ENCODE peak calls at places on chromosomes 5 and 9, in six cellular contexts. One of them, this sample, is unnamed.

GRCh38 chr5:7548576-7548975 is 152.6 kb downstream of the ADCY2 start:
- DNase-seq in K562: no peak
- DNase-seq in HCT116: no peak
- DNase-seq in HepG2: no peak
- DNase-seq in H1: no peak
- DNase-seq in GM12878: no peak
- DNase-seq in this sample: no peak

GRCh38 chr9:84169240-84169639 is 171.3 kb downstream of the SLC28A3 start:
- DNase-seq in K562: no peak
- DNase-seq in HCT116: no peak
- DNase-seq in HepG2: no peak
- DNase-seq in H1: no peak
- DNase-seq in GM12878: no peak
- DNase-seq in this sample: no peak

GRCh38 chr9:19629506-19629905 is 159.3 kb downstream of the SLC24A2 start:
- DNase-seq in K562: no peak
- DNase-seq in HCT116: no peak
- DNase-seq in HepG2: no peak
- DNase-seq in H1: no peak
- DNase-seq in GM12878: no peak
- DNase-seq in this sample: no peak

GRCh38 chr9:99925542-99925941 is 19.1 kb downstream of the STX17 start:
- DNase-seq in K562: no peak
- DNase-seq in HCT116: no peak
- DNase-seq in HepG2: no peak
- DNase-seq in H1: no peak
- DNase-seq in GM12878: no peak
- DNase-seq in this sample: no peak

GRCh38 chr5:9059920-9060691 is 485.8 kb downstream of the SEMA5A start:
- DNase-seq in K562: no peak
- DNase-seq in HCT116: no peak
- DNase-seq in HepG2: no peak
- DNase-seq in H1: no peak
- DNase-seq in GM12878: no peak
- DNase-seq in this sample: no peak

GRCh38 chr9:128733256-128733655 is 9.3 kb upstream of the ZDHHC12 start:
- DNase-seq in K562: peak
- DNase-seq in HCT116: peak
- DNase-seq in HepG2: peak
- DNase-seq in H1: peak
- DNase-seq in GM12878: no peak
- DNase-seq in this sample: peak

GRCh38 chr5:3262451-3262850 is 333.2 kb upstream of the IRX1 start:
- DNase-seq in K562: no peak
- DNase-seq in HCT116: no peak
- DNase-seq in HepG2: no peak
- DNase-seq in H1: no peak
- DNase-seq in GM12878: no peak
- DNase-seq in this sample: no peak

GRCh38 chr9:123741214-123741613 is 188.7 kb downstream of the DENND1A start:
- DNase-seq in K562: no peak
- DNase-seq in HCT116: no peak
- DNase-seq in HepG2: no peak
- DNase-seq in H1: no peak
- DNase-seq in GM12878: no peak
- DNase-seq in this sample: no peak

GRCh38 chr5:69329905-69330489 is 2.6 kb downstream of the CCDC125 start:
- DNase-seq in K562: no peak
- DNase-seq in HCT116: no peak
- DNase-seq in HepG2: no peak
- DNase-seq in H1: no peak
- DNase-seq in GM12878: no peak
- DNase-seq in this sample: no peak

GRCh38 chr9:92393686-92394085 is 10.7 kb downstream of the OGN start:
- DNase-seq in K562: no peak
- DNase-seq in HCT116: no peak
- DNase-seq in HepG2: no peak
- DNase-seq in H1: no peak
- DNase-seq in GM12878: no peak
- DNase-seq in this sample: no peak

GRCh38 chr5:109900453-109900852 is 210.7 kb downstream of the MAN2A1 start:
- DNase-seq in K562: no peak
- DNase-seq in HCT116: no peak
- DNase-seq in HepG2: no peak
- DNase-seq in H1: no peak
- DNase-seq in GM12878: no peak
- DNase-seq in this sample: no peak

GRCh38 chr5:146510528-146510927 is 5.5 kb downstream of the GPR151 start:
- DNase-seq in K562: no peak
- DNase-seq in HCT116: no peak
- DNase-seq in HepG2: no peak
- DNase-seq in H1: no peak
- DNase-seq in GM12878: no peak
- DNase-seq in this sample: no peak

GRCh38 chr9:19699757-19700156 is 89.1 kb downstream of the SLC24A2 start:
- DNase-seq in K562: no peak
- DNase-seq in HCT116: no peak
- DNase-seq in HepG2: no peak
- DNase-seq in H1: no peak
- DNase-seq in GM12878: no peak
- DNase-seq in this sample: no peak

GRCh38 chr5:14270212-14270702 is 127.1 kb downstream of the TRIO start:
- DNase-seq in K562: peak
- DNase-seq in HCT116: peak
- DNase-seq in HepG2: peak
- DNase-seq in H1: no peak
- DNase-seq in GM12878: no peak
- DNase-seq in this sample: peak

GRCh38 chr9:214488-215448 is at the start of gene DOCK8:
- DNase-seq in K562: peak
- DNase-seq in HCT116: peak
- DNase-seq in HepG2: peak
- DNase-seq in H1: peak
- DNase-seq in GM12878: no peak
- DNase-seq in this sample: peak

GRCh38 chr5:96567188-96567587 is 95.0 kb upstream of the CAST start:
- DNase-seq in K562: no peak
- DNase-seq in HCT116: no peak
- DNase-seq in HepG2: no peak
- DNase-seq in H1: no peak
- DNase-seq in GM12878: no peak
- DNase-seq in this sample: no peak

GRCh38 chr9:31259824-31260223 is 1124.6 kb upstream of the ACO1 start:
- DNase-seq in K562: no peak
- DNase-seq in HCT116: no peak
- DNase-seq in HepG2: no peak
- DNase-seq in H1: no peak
- DNase-seq in GM12878: no peak
- DNase-seq in this sample: no peak

GRCh38 chr5:1652873-1653707 is 129.3 kb upstream of the LPCAT1 start:
- DNase-seq in K562: no peak
- DNase-seq in HCT116: no peak
- DNase-seq in HepG2: no peak
- DNase-seq in H1: peak
- DNase-seq in GM12878: no peak
- DNase-seq in this sample: no peak

GRCh38 chr9:126638571-126639132 is 24.9 kb downstream of the LMX1B start:
- DNase-seq in K562: no peak
- DNase-seq in HCT116: no peak
- DNase-seq in HepG2: no peak
- DNase-seq in H1: peak
- DNase-seq in GM12878: no peak
- DNase-seq in this sample: no peak

GRCh38 chr9:35907732-35908483 is 1.4 kb upstream of the SPAAR start:
- DNase-seq in K562: no peak
- DNase-seq in HCT116: peak
- DNase-seq in HepG2: peak
- DNase-seq in H1: peak
- DNase-seq in GM12878: no peak
- DNase-seq in this sample: peak

GRCh38 chr5:6633469-6634326 is 458 bp downstream of the SRD5A1 start:
- DNase-seq in K562: peak
- DNase-seq in HCT116: no peak
- DNase-seq in HepG2: no peak
- DNase-seq in H1: peak
- DNase-seq in GM12878: no peak
- DNase-seq in this sample: no peak

GRCh38 chr9:34576943-34577634 is 12.4 kb downstream of the CNTFR start:
- DNase-seq in K562: no peak
- DNase-seq in HCT116: no peak
- DNase-seq in HepG2: no peak
- DNase-seq in H1: no peak
- DNase-seq in GM12878: no peak
- DNase-seq in this sample: no peak

GRCh38 chr9:110942522-110942921 is 95.7 kb downstream of the LPAR1 start:
- DNase-seq in K562: no peak
- DNase-seq in HCT116: no peak
- DNase-seq in HepG2: no peak
- DNase-seq in H1: no peak
- DNase-seq in GM12878: no peak
- DNase-seq in this sample: peak

GRCh38 chr9:137254624-137255447 is at the start of gene NELFB:
- DNase-seq in K562: peak
- DNase-seq in HCT116: no peak
- DNase-seq in HepG2: peak
- DNase-seq in H1: peak
- DNase-seq in GM12878: peak
- DNase-seq in this sample: peak

GRCh38 chr9:15308511-15308910 is 1.5 kb upstream of the TTC39B start:
- DNase-seq in K562: no peak
- DNase-seq in HCT116: no peak
- DNase-seq in HepG2: no peak
- DNase-seq in H1: peak
- DNase-seq in GM12878: no peak
- DNase-seq in this sample: no peak

GRCh38 chr9:76115982-76116646 is 225.6 kb downstream of the PCSK5 start:
- DNase-seq in K562: no peak
- DNase-seq in HCT116: no peak
- DNase-seq in HepG2: no peak
- DNase-seq in H1: no peak
- DNase-seq in GM12878: no peak
- DNase-seq in this sample: no peak

GRCh38 chr5:61332369-61332745 is 299 bp downstream of the ZSWIM6 start:
- DNase-seq in K562: no peak
- DNase-seq in HCT116: no peak
- DNase-seq in HepG2: no peak
- DNase-seq in H1: no peak
- DNase-seq in GM12878: no peak
- DNase-seq in this sample: no peak

GRCh38 chr5:133366966-133367365 is 245.4 kb downstream of the FSTL4 start:
- DNase-seq in K562: no peak
- DNase-seq in HCT116: no peak
- DNase-seq in HepG2: no peak
- DNase-seq in H1: no peak
- DNase-seq in GM12878: no peak
- DNase-seq in this sample: no peak

GRCh38 chr5:6291961-6292360 is 86.4 kb downstream of the MED10 start:
- DNase-seq in K562: no peak
- DNase-seq in HCT116: peak
- DNase-seq in HepG2: peak
- DNase-seq in H1: no peak
- DNase-seq in GM12878: no peak
- DNase-seq in this sample: peak

GRCh38 chr5:180618830-180619562 is 27.7 kb upstream of the SCGB3A1 start:
- DNase-seq in K562: no peak
- DNase-seq in HCT116: no peak
- DNase-seq in HepG2: no peak
- DNase-seq in H1: peak
- DNase-seq in GM12878: no peak
- DNase-seq in this sample: peak
- TF ChIP-seq ZNF274 in K562: no peak
- TF ChIP-seq ZNF274 in HCT116: no peak
- TF ChIP-seq ZNF274 in HepG2: no peak
- TF ChIP-seq ZNF274 in H1: no peak
- TF ChIP-seq ZNF274 in GM12878: no peak
- TF ChIP-seq ZNF274 in this sample: no peak

GRCh38 chr5:137004279-137004678 is 494.8 kb downstream of the SPOCK1 start:
- DNase-seq in K562: no peak
- DNase-seq in HCT116: no peak
- DNase-seq in HepG2: no peak
- DNase-seq in H1: no peak
- DNase-seq in GM12878: no peak
- DNase-seq in this sample: no peak

GRCh38 chr5:137001026-137001569 is 498.0 kb downstream of the SPOCK1 start:
- DNase-seq in K562: no peak
- DNase-seq in HCT116: no peak
- DNase-seq in HepG2: no peak
- DNase-seq in H1: no peak
- DNase-seq in GM12878: no peak
- DNase-seq in this sample: no peak

GRCh38 chr5:136994154-136994553 is 505.0 kb downstream of the SPOCK1 start:
- DNase-seq in K562: no peak
- DNase-seq in HCT116: no peak
- DNase-seq in HepG2: no peak
- DNase-seq in H1: no peak
- DNase-seq in GM12878: no peak
- DNase-seq in this sample: no peak

GRCh38 chr5:136999787-137000186 is 499.3 kb downstream of the SPOCK1 start:
- DNase-seq in K562: no peak
- DNase-seq in HCT116: no peak
- DNase-seq in HepG2: no peak
- DNase-seq in H1: no peak
- DNase-seq in GM12878: no peak
- DNase-seq in this sample: no peak

GRCh38 chr5:136998864-136999263 is 500.3 kb downstream of the SPOCK1 start:
- DNase-seq in K562: no peak
- DNase-seq in HCT116: no peak
- DNase-seq in HepG2: no peak
- DNase-seq in H1: no peak
- DNase-seq in GM12878: no peak
- DNase-seq in this sample: no peak
- TF ChIP-seq ZNF274 in K562: no peak
- TF ChIP-seq ZNF274 in HCT116: no peak
- TF ChIP-seq ZNF274 in HepG2: no peak
- TF ChIP-seq ZNF274 in H1: no peak
- TF ChIP-seq ZNF274 in GM12878: no peak
- TF ChIP-seq ZNF274 in this sample: no peak

DNA sequence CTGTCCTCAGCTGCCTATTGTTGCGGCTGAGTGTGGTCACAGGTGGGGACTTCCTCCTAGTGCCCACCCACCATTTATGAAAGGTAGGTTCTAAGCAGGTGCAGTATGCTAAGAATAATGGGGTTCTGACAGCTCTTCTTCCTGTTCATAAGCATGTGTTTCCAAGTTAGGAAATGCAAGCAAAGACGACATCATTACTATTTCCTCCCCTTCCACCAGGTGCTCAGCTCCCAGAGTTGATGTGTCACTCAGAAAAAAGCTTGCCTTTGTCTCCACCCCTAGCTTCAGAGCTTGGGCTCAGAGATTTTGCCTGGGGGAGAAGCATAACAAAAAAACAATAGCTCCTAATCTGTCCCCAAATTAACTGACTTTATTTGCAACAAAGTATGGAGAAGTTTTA is 1076.7 kb downstream of the NR2F1-AS1 start:
- DNase-seq in K562: no peak
- DNase-seq in HCT116: no peak
- DNase-seq in HepG2: no peak
- DNase-seq in H1: no peak
- DNase-seq in GM12878: no peak
- DNase-seq in this sample: no peak
- TF ChIP-seq ZNF274 in K562: no peak
- TF ChIP-seq ZNF274 in HCT116: no peak
- TF ChIP-seq ZNF274 in HepG2: no peak
- TF ChIP-seq ZNF274 in H1: no peak
- TF ChIP-seq ZNF274 in GM12878: no peak
- TF ChIP-seq ZNF274 in this sample: no peak

GRCh38 chr5:120988970-120989369 is 524.9 kb downstream of the PRR16 start:
- DNase-seq in K562: no peak
- DNase-seq in HCT116: no peak
- DNase-seq in HepG2: no peak
- DNase-seq in H1: no peak
- DNase-seq in GM12878: no peak
- DNase-seq in this sample: no peak
- TF ChIP-seq ZNF274 in K562: no peak
- TF ChIP-seq ZNF274 in HCT116: no peak
- TF ChIP-seq ZNF274 in HepG2: no peak
- TF ChIP-seq ZNF274 in H1: no peak
- TF ChIP-seq ZNF274 in GM12878: no peak
- TF ChIP-seq ZNF274 in this sample: no peak